ENCODE peak calls at places on chromosomes 3 and 15, in ten cellular contexts. J is gastrocnemius medialis, V is Calu3, Z is BE2C, W is Caco-2, C is upper lobe of right lung, G is astrocyte of the cerebellum, E is neural progenitor cell, R is fibroblast of the aortic adventitia, Y is SK-N-SH. P is an unnamed sample.

GRCh38 chr3:186821429-186822367 is 15.4 kb upstream of the RFC4 start:
- DNase-seq in J (no peak), V (peak; percentile 60), Z (peak; percentile 36), W (peak; percentile 47), C (no peak), G (peak; percentile 46), E (peak; percentile 63), R (peak; percentile 87), Y (peak; percentile 54), P (no peak)

GRCh38 chr15:76398301-76398700 is 61.7 kb downstream of the ISL2 start:
- DNase-seq in J (no peak), V (no peak), Z (no peak), W (no peak), C (no peak), G (no peak), E (no peak), R (no peak), Y (no peak), P (no peak)

GRCh38 chr15:45640610-45641009 is 5.8 kb downstream of the SQOR start:
- DNase-seq in J (peak; percentile 38), V (peak; percentile 10), Z (no peak), W (no peak), C (no peak), G (peak; percentile 57), E (no peak), R (peak; percentile 87), Y (no peak), P (no peak)

GRCh38 chr15:51094606-51095569 is at the start of gene TNFAIP8L3:
- DNase-seq in J (no peak), V (peak; percentile 18), Z (no peak), W (peak; percentile 54), C (peak; percentile 66), G (no peak), E (peak; percentile 65), R (peak; percentile 45), Y (peak; percentile 84), P (no peak)

GRCh38 chr3:198046120-198046857 is 86.3 kb downstream of the LMLN start:
- DNase-seq in J (no peak), V (no peak), Z (no peak), W (no peak), C (peak; percentile 48), G (no peak), E (no peak), R (no peak), Y (no peak), P (no peak)

GRCh38 chr15:91409430-91409829 is 309.4 kb downstream of the SV2B start:
- DNase-seq in J (no peak), V (no peak), Z (no peak), W (no peak), C (no peak), G (no peak), E (no peak), R (peak; percentile 11), Y (no peak), P (no peak)

GRCh38 chr15:75430259-75430658 is 21.2 kb downstream of the SIN3A start:
- DNase-seq in J (no peak), V (no peak), Z (no peak), W (no peak), C (no peak), G (no peak), E (no peak), R (no peak), Y (no peak), P (no peak)

GRCh38 chr3:42735021-42735420 is 32.4 kb upstream of the HHATL start:
- DNase-seq in J (no peak), V (no peak), Z (no peak), W (no peak), C (no peak), G (no peak), E (no peak), R (no peak), Y (no peak), P (no peak)

GRCh38 chr15:83164409-83165404 is 42.9 kb downstream of the HDGFL3 start:
- DNase-seq in J (no peak), V (no peak), Z (no peak), W (no peak), C (no peak), G (peak; percentile 19), E (no peak), R (peak; percentile 31), Y (no peak), P (no peak)

DNA sequence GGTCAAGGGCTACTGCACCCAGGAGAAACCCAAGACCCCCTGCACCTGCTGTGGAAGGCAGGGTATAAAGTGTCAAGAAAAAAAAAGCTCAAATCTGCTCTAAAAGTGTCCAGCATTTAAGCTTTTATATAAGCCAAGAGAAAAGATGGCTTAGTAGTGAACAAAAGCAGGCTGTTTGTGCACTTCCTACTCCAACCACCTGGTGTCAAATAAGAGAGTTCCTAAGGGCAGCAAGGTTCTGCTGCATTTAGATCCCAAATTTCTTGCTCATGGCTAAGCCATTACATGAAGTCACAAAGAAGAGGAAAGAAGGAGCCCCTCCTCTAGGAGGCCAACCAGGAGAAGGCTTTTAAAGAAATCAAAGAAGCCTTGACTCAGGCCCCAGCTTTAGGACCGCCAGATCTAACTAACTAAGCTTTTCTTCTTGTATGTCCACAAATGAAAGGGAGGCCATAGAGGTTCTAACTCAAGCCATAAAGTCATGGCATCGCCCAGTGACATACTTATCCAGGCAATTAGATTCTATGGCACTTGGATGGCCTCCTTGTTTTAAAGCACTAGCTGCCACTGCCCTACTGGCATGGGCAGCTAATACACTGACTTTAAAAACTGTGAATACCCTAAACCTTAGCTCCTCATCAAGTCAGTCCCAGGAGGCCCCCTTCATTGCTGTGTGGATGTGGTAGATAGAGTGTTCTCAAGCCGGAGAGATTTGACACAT is 17.1 kb downstream of the CCR4 start:
- DNase-seq in J (no peak), V (no peak), Z (no peak), W (no peak), C (no peak), G (no peak), E (no peak), R (no peak), Y (no peak), P (no peak)
- TF ChIP-seq CTCF in J (no peak), V (no peak), Z (no peak), W (no peak), C (no peak), G (no peak), E (no peak), R (no peak), Y (no peak), P (no peak)

DNA sequence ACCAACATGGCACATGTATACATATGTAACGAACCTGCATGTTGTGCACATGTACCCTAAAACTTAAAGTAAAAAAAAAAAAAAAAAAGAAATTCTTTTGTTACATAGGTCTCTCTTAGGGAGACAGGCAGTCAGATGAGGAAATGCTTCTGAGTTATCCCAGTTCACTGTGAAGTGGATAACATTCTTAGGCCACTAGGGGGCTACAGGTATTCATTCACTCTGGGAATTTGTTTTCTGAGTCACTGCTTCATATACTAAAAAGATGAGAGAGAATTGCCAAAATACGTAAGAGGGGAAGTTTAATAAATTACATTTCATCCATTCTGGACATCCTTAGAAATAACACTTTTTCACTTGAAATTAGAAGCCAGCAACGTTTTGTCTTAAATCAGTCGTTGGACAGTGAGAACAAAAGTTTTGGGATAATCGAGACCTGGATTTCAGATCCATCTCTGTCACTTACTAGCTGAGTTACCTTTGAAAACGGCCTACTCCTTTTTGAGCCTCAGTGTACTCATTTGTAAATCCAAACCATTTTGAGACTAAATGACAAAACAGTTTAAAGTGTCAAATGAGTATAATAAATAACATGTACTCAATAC is 738.4 kb upstream of the ALCAM start:
- DNase-seq in J (no peak), V (peak; percentile 10), Z (peak; percentile 10), W (peak; percentile 21), C (no peak), G (peak; percentile 22), E (peak; percentile 68), R (peak; percentile 78), Y (peak; percentile 37), P (no peak)
- TF ChIP-seq CTCF in J (no peak), V (no peak), Z (peak; percentile 81), W (peak; percentile 56), C (peak; percentile 62), G (peak; percentile 72), E (peak; percentile 66), R (peak; percentile 73), Y (peak; percentile 80), P (peak; percentile 77)

GRCh38 chr3:52154135-52155094 is at the start of gene POC1A:
- DNase-seq in J (peak; percentile 99), V (peak; percentile 92), Z (peak; percentile 91), W (peak; percentile 92), C (peak; percentile 97), G (peak; percentile 90), E (peak; percentile 97), R (peak; percentile 98), Y (peak; percentile 93), P (peak; percentile 83)
- TF ChIP-seq CTCF in J (peak; percentile 30), V (no peak), Z (no peak), W (no peak), C (peak; percentile 27), G (no peak), E (peak; percentile 6), R (no peak), Y (no peak), P (no peak)

GRCh38 chr3:126957776-126958637 is 24.9 kb upstream of the PLXNA1 start:
- DNase-seq in J (no peak), V (no peak), Z (no peak), W (no peak), C (peak; percentile 51), G (no peak), E (no peak), R (no peak), Y (no peak), P (no peak)

GRCh38 chr3:126958638-126959085 is 24.3 kb upstream of the PLXNA1 start:
- DNase-seq in J (no peak), V (no peak), Z (no peak), W (no peak), C (peak; percentile 48), G (no peak), E (no peak), R (no peak), Y (no peak), P (no peak)

GRCh38 chr3:126956361-126956760 is 26.6 kb upstream of the PLXNA1 start:
- DNase-seq in J (no peak), V (no peak), Z (no peak), W (no peak), C (peak; percentile 13), G (no peak), E (no peak), R (no peak), Y (no peak), P (no peak)

GRCh38 chr3:126955004-126955790 is 27.7 kb upstream of the PLXNA1 start:
- DNase-seq in J (no peak), V (no peak), Z (no peak), W (no peak), C (peak; percentile 40), G (no peak), E (no peak), R (no peak), Y (no peak), P (no peak)

DNA sequence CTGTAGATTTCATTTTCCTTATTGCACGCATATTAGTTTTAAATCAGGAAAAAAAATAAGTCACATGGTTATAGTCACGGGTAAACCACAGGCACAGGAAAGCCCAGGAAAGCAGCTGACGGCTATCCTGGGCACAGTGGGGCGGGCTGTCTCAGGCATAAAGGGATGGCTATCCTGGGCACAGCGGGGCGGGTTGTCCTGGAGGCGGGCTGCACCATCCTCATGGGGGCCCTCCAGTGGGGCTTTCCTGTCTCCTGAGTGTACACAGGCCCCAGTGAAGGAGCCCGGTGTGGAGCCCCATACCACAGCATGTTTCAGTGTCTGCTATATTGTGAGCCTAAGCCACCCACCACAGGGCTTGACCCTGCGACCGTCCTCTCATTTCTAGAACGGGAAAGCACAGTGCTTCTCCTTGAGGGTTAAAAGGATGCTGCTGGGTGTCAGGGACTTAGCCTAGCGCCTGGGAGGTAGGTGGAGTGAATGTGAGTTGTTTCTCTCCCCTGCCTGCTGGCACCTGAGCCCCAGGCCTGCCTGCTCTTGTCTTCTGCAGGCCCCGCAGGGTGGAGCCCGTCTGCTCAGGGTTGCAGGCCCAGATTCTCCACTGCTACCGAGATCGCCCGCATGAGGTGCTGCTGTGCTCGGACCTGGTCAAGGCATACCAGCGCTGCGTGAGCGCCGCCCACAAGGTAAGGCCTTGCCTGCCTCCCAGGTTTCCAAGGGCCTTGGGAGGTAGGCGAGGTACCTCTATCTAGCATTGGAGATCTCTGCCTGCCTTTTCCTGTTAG is 25.9 kb upstream of the PLXNA1 start:
- DNase-seq in J (no peak), V (no peak), Z (no peak), W (no peak), C (peak; percentile 40), G (no peak), E (no peak), R (no peak), Y (no peak), P (no peak)
- TF ChIP-seq CTCF in J (no peak), V (no peak), Z (no peak), W (no peak), C (no peak), G (no peak), E (no peak), R (no peak), Y (no peak), P (no peak)